ENCODE peak calls at places on chromosome 18, in five cellular contexts. N is pancreas, C is GM23248, T is GM23338, O is HCT116. J is an unnamed sample.

GRCh38 chr18:69936191-69936558 is 11.5 kb downstream of the CD226 start:
- DNase-seq in C (no peak), O (no peak), N (peak; percentile 29), T (no peak), J (no peak)

GRCh38 chr18:6236258-6236657 is 178.5 kb downstream of the L3MBTL4 start:
- DNase-seq in O (no peak), T (no peak), N (no peak), C (no peak), J (no peak)

GRCh38 chr18:55343396-55344073 is 244.5 kb downstream of the TCF4 start:
- DNase-seq in N (no peak), C (peak; percentile 66), O (no peak), T (peak; percentile 60), J (no peak)

GRCh38 chr18:65788373-65788772 is 37.6 kb downstream of the CDH7 start:
- DNase-seq in N (no peak), O (no peak), C (no peak), T (no peak), J (no peak)

GRCh38 chr18:78957140-78957539 is 22.5 kb upstream of the SALL3 start:
- DNase-seq in N (no peak), T (no peak), C (no peak), O (no peak), J (no peak)

GRCh38 chr18:65983750-65984149 is 232.9 kb downstream of the CDH7 start:
- DNase-seq in O (no peak), T (peak; percentile 16), N (no peak), C (no peak), J (no peak)

GRCh38 chr18:51537487-51537886 is 340.0 kb upstream of the MEX3C start:
- DNase-seq in N (peak; percentile 48), O (no peak), C (peak; percentile 0), T (peak; percentile 74), J (no peak)

GRCh38 chr18:80246656-80247402 is 485 bp downstream of the PARD6G start:
- DNase-seq in C (peak; percentile 49), O (no peak), T (peak; percentile 66), N (peak; percentile 10), J (no peak)

GRCh38 chr18:36411745-36412168 is 114.2 kb downstream of the FHOD3 start:
- DNase-seq in C (peak; percentile 53), N (no peak), O (peak; percentile 50), T (peak; percentile 90), J (no peak)

GRCh38 chr18:10252494-10252893 is 201.9 kb upstream of the APCDD1 start:
- DNase-seq in O (no peak), C (no peak), T (no peak), N (no peak), J (no peak)

GRCh38 chr18:31101148-31102019 is 837 bp downstream of the DSC2 start:
- DNase-seq in N (peak; percentile 88), C (no peak), T (peak; percentile 82), O (no peak), J (peak; percentile 73)

GRCh38 chr18:58438984-58439311 is 189.9 kb downstream of the ALPK2 start:
- DNase-seq in C (peak; percentile 1), N (no peak), O (no peak), T (no peak), J (no peak)

GRCh38 chr18:59665057-59666007 is 31.9 kb downstream of the CCBE1 start:
- DNase-seq in N (no peak), C (peak; percentile 14), T (no peak), O (no peak), J (no peak)

GRCh38 chr18:58988595-58988994 is 123.9 kb downstream of the ZNF532 start:
- DNase-seq in O (no peak), T (no peak), N (no peak), C (no peak), J (no peak)

GRCh38 chr18:25449046-25449445 is 97.1 kb upstream of the ZNF521 start:
- DNase-seq in O (no peak), C (no peak), N (no peak), T (no peak), J (no peak)

GRCh38 chr18:50654658-50655550 is 95.0 kb downstream of the MAPK4 start:
- DNase-seq in T (no peak), O (no peak), C (no peak), N (no peak), J (no peak)

GRCh38 chr18:55732227-55733106 is 144.5 kb upstream of the TCF4 start:
- DNase-seq in C (peak; percentile 22), N (no peak), T (no peak), O (no peak), J (no peak)

GRCh38 chr18:48887905-48888531 is 62.7 kb downstream of the SMAD7 start:
- DNase-seq in C (no peak), O (no peak), T (peak; percentile 30), N (no peak), J (no peak)

GRCh38 chr18:72235422-72235821 is 308.7 kb downstream of the CBLN2 start:
- DNase-seq in O (no peak), T (no peak), N (no peak), C (no peak), J (no peak)

GRCh38 chr18:32440478-32440877 is 30.2 kb downstream of the GAREM1 start:
- DNase-seq in N (no peak), C (no peak), O (no peak), T (no peak), J (no peak)
- H3K27ac ChIP-seq in N (no peak overlapping the region), C (no peak overlapping the region), O (no peak overlapping the region), T (no peak overlapping the region), J (no peak overlapping the region)

GRCh38 chr18:675307-675706 is 17.9 kb downstream of the TYMS start:
- DNase-seq in C (no peak), O (no peak), T (no peak), N (no peak), J (no peak)
- H3K27ac ChIP-seq in C (no peak overlapping the region), O (no peak overlapping the region), T (no peak overlapping the region), N (no peak overlapping the region), J (no peak overlapping the region)

DNA sequence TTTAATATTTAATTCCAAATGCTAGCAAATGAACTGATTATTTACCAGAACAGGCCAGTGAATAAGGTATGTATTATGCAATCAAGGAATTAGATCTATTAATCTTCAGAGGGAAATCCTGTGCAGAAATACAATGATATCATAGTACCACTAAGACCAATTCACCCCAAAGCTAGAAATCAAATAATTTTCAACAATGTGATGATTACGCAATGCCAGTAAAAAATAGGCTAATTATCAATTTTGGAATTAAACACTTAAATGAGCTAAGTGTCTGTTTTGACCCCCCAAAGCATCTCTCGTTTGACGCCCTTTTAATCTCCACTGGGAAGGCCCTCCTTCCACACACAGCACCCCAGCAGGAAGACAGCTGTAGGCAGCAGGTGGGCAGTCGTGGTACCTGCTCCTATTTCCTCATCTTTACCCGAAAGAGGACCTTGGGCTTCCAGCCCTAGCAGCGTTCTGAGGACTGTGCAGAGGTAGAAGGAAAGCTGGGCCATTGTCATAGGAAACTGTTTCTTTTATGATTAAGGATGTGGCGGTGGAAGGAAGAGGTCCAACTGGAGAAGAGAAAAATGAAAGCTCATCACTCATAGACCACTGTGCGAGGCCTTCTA is 84.7 kb downstream of the MBP start:
- DNase-seq in C (no peak), N (no peak), O (no peak), T (no peak), J (no peak)
- H3K27ac ChIP-seq in C (no peak overlapping the region), N (no peak overlapping the region), O (no peak overlapping the region), T (no peak overlapping the region), J (no peak overlapping the region)

DNA sequence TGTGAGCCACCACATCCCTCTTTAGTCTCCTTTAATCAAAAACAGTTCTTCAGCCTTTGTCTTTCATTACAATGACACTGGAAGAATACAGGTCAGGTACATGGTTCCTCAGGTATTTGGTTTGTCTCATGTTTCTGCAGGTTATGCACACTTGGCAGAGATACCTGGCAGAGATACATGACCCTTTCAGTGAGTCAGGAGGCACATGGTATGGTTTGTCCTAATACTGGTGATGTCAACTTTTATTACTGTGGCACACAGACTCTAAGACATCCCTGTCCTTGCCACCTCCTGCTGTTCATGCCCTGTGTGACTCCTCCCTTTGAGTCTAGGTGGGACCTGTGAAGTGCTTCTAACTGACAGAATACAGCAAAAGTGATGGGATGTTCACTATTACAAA is 58.4 kb downstream of the SPIRE1 start:
- DNase-seq in C (peak; percentile 13), N (no peak), T (no peak), O (peak; percentile 48), J (no peak)
- H3K27ac ChIP-seq in C (peak overlapping the region; percentile 93), N (no peak overlapping the region), T (no peak overlapping the region), O (no peak overlapping the region), J (no peak overlapping the region)

GRCh38 chr18:22504251-22504650 is 86.5 kb upstream of the CTAGE1 start:
- DNase-seq in T (no peak), C (peak; percentile 16), O (no peak), N (no peak), J (no peak)

GRCh38 chr18:22503803-22504202 is 86.1 kb upstream of the CTAGE1 start:
- DNase-seq in T (no peak), C (peak; percentile 87), N (no peak), O (no peak), J (no peak)

GRCh38 chr18:22507055-22507454 is 89.3 kb upstream of the CTAGE1 start:
- DNase-seq in O (no peak), C (no peak), T (no peak), N (no peak), J (no peak)

GRCh38 chr18:22505136-22505535 is 87.4 kb upstream of the CTAGE1 start:
- DNase-seq in O (no peak), C (peak; percentile 53), N (no peak), T (no peak), J (no peak)

GRCh38 chr18:22504665-22505064 is 87.0 kb upstream of the CTAGE1 start:
- DNase-seq in O (no peak), C (peak; percentile 75), N (no peak), T (no peak), J (no peak)
- H3K27ac ChIP-seq in O (no peak overlapping the region), C (peak overlapping the region; percentile 90), N (no peak overlapping the region), T (no peak overlapping the region), J (no peak overlapping the region)

DNA sequence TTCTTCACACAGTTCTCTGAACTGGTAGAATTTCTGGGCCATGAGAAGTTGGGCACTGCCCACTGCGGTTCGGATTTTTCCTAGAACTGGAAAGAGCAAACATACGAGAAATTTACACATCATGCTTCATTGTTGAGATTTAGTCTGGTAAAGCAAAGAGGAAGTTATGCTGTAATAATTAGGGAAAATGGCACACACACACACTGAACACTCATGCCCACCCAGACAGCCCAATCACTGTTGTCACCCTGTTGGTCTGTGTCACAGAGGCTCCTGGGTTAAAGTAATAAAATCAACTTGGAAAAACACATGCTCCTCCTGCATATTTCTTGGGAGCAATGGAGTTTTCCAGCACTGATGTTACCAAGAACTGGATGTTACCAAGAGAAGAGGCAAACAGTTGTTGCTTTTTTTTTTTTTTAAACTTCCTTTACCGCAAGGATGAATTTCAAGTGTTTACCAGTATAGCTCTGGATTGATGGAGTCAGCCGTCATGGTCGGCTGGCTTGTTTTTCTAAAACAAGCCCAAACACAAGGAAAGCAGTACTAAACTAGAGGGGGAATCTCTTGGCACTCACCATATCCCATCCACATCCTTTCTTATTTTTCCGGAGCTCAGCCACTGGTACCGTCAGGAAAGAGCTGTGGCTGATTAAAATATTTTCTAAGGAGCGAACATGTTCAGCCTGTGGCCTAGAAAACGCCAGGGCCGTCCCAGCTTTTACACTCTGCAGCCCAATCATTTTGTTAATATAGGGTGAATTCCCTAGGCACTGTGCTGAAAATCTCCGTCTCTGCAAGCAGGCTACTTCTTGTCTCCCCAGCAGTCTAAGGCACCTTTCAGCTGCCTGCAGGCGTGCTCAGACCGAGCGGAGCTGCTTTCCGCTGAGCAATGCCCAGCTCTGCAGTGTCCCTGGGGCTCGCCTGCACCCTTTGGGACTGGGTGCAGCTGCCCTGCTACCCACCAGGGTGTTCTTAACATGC is 58.9 kb downstream of the TGIF1 start:
- DNase-seq in T (peak; percentile 56), N (no peak), O (no peak), C (no peak), J (no peak)
- H3K27ac ChIP-seq in T (peak overlapping the region; percentile 85), N (no peak overlapping the region), O (no peak overlapping the region), C (no peak overlapping the region), J (no peak overlapping the region)

J was measured in suprapubic skin.